ENCODE peak calls at places on chromosome 12, in four cellular contexts. One of them, this sample, is unnamed. For H3K4me1, the result is how much of the 10 kb centered on the place peaks cover.

GRCh38 chr12:62618948-62619347 is 152.3 kb downstream of the MON2 start:
- DNase-seq in K562: no peak
- DNase-seq in HepG2: no peak
- DNase-seq in SK-N-SH: no peak
- DNase-seq in this sample: no peak

GRCh38 chr12:86233126-86233525 is 23.1 kb downstream of the MGAT4C start:
- DNase-seq in SK-N-SH: no peak
- DNase-seq in K562: no peak
- DNase-seq in HepG2: no peak
- DNase-seq in this sample: peak

GRCh38 chr12:83996671-83997070 is 915.9 kb downstream of the SLC6A15 start:
- DNase-seq in K562: no peak
- DNase-seq in HepG2: no peak
- DNase-seq in SK-N-SH: no peak
- DNase-seq in this sample: no peak

GRCh38 chr12:28583771-28584261 is 393.6 kb downstream of the CCDC91 start:
- DNase-seq in K562: no peak
- DNase-seq in SK-N-SH: no peak
- DNase-seq in HepG2: no peak
- DNase-seq in this sample: no peak

GRCh38 chr12:2372178-2372577 is 319.4 kb downstream of the CACNA1C start:
- DNase-seq in SK-N-SH: no peak
- DNase-seq in K562: no peak
- DNase-seq in HepG2: no peak
- DNase-seq in this sample: no peak

GRCh38 chr12:14157129-14157747 is 175.8 kb upstream of the GRIN2B start:
- DNase-seq in SK-N-SH: no peak
- DNase-seq in K562: no peak
- DNase-seq in HepG2: no peak
- DNase-seq in this sample: no peak

GRCh38 chr12:105930612-105931011 is 208.1 kb downstream of the NUAK1 start:
- DNase-seq in K562: no peak
- DNase-seq in HepG2: no peak
- DNase-seq in SK-N-SH: no peak
- DNase-seq in this sample: no peak

GRCh38 chr12:3171195-3171591 is 94.0 kb downstream of the TSPAN9 start:
- DNase-seq in K562: no peak
- DNase-seq in HepG2: peak
- DNase-seq in SK-N-SH: no peak
- DNase-seq in this sample: no peak

GRCh38 chr12:124524231-124524925 is 43.0 kb downstream of the NCOR2 start:
- DNase-seq in K562: no peak
- DNase-seq in HepG2: no peak
- DNase-seq in SK-N-SH: no peak
- DNase-seq in this sample: no peak

GRCh38 chr12:50397122-50397650 is 777 bp upstream of the FAM186A start:
- DNase-seq in K562: no peak
- DNase-seq in SK-N-SH: no peak
- DNase-seq in HepG2: no peak
- DNase-seq in this sample: no peak

GRCh38 chr12:76810690-76811434 is 46.9 kb downstream of the ZDHHC17 start:
- DNase-seq in K562: no peak
- DNase-seq in SK-N-SH: no peak
- DNase-seq in HepG2: no peak
- DNase-seq in this sample: no peak

GRCh38 chr12:119179335-119180021 is 747 bp downstream of the HSPB8 start:
- DNase-seq in K562: peak
- DNase-seq in HepG2: peak
- DNase-seq in SK-N-SH: no peak
- DNase-seq in this sample: peak

GRCh38 chr12:112005419-112006395 is 7.3 kb downstream of the TMEM116 start:
- DNase-seq in SK-N-SH: no peak
- DNase-seq in K562: peak
- DNase-seq in HepG2: no peak
- DNase-seq in this sample: peak

GRCh38 chr12:110934093-110934852 is 13.9 kb upstream of the MYL2 start:
- DNase-seq in SK-N-SH: no peak
- DNase-seq in K562: no peak
- DNase-seq in HepG2: peak
- DNase-seq in this sample: peak

GRCh38 chr12:93460882-93461281 is 6.4 kb upstream of the MRPL42 start:
- DNase-seq in K562: no peak
- DNase-seq in SK-N-SH: no peak
- DNase-seq in HepG2: no peak
- DNase-seq in this sample: no peak

GRCh38 chr12:55736780-55737580 is 5.9 kb upstream of the GDF11 start:
- DNase-seq in K562: peak
- DNase-seq in SK-N-SH: peak
- DNase-seq in HepG2: peak
- DNase-seq in this sample: peak

GRCh38 chr12:1553987-1554982 is 40.1 kb downstream of the FBXL14 start:
- DNase-seq in HepG2: no peak
- DNase-seq in K562: no peak
- DNase-seq in SK-N-SH: no peak
- DNase-seq in this sample: no peak

GRCh38 chr12:88781909-88782308 is 201.6 kb upstream of the KITLG start:
- DNase-seq in SK-N-SH: no peak
- DNase-seq in HepG2: no peak
- DNase-seq in K562: no peak
- DNase-seq in this sample: no peak

GRCh38 chr12:34388636-34389377 is 366.5 kb downstream of the ALG10 start:
- DNase-seq in SK-N-SH: no peak
- DNase-seq in HepG2: no peak
- DNase-seq in K562: no peak
- DNase-seq in this sample: no peak

GRCh38 chr12:118866346-118866745 is 115.0 kb upstream of the SRRM4 start:
- DNase-seq in HepG2: no peak
- DNase-seq in SK-N-SH: no peak
- DNase-seq in K562: no peak
- DNase-seq in this sample: no peak

GRCh38 chr12:8628731-8629130 is 16.1 kb upstream of the AICDA start:
- DNase-seq in SK-N-SH: no peak
- DNase-seq in HepG2: no peak
- DNase-seq in K562: no peak
- DNase-seq in this sample: no peak

GRCh38 chr12:110940296-110940695 is 19.9 kb upstream of the MYL2 start:
- DNase-seq in HepG2: no peak
- DNase-seq in K562: no peak
- DNase-seq in SK-N-SH: no peak
- DNase-seq in this sample: no peak

GRCh38 chr12:127060310-127060847 is 1206.6 kb upstream of the TMEM132C start:
- DNase-seq in K562: peak
- DNase-seq in SK-N-SH: no peak
- DNase-seq in HepG2: no peak
- DNase-seq in this sample: peak

GRCh38 chr12:20257311-20257710 is 111.0 kb upstream of the PDE3A start:
- DNase-seq in HepG2: no peak
- DNase-seq in K562: no peak
- DNase-seq in SK-N-SH: no peak
- DNase-seq in this sample: no peak

GRCh38 chr12:67766370-67766769 is 117.8 kb downstream of the DYRK2 start:
- DNase-seq in SK-N-SH: no peak
- DNase-seq in K562: no peak
- DNase-seq in HepG2: no peak
- DNase-seq in this sample: no peak

GRCh38 chr12:31029466-31029865 is 44.2 kb upstream of the DDX11 start:
- DNase-seq in HepG2: no peak
- DNase-seq in K562: no peak
- DNase-seq in SK-N-SH: no peak
- DNase-seq in this sample: no peak

GRCh38 chr12:132305560-132305966 is 23.8 kb downstream of the GALNT9 start:
- DNase-seq in SK-N-SH: no peak
- DNase-seq in HepG2: no peak
- DNase-seq in K562: no peak
- DNase-seq in this sample: no peak

GRCh38 chr12:30695327-30696102 is at the start of gene IPO8:
- DNase-seq in SK-N-SH: peak
- DNase-seq in K562: peak
- DNase-seq in HepG2: peak
- DNase-seq in this sample: peak

GRCh38 chr12:49568442-49568776 is 467 bp upstream of the MCRS1 start:
- DNase-seq in SK-N-SH: no peak
- DNase-seq in HepG2: no peak
- DNase-seq in K562: peak
- DNase-seq in this sample: no peak

GRCh38 chr12:94571556-94571955 is 78.8 kb downstream of the TMCC3 start:
- DNase-seq in SK-N-SH: no peak
- DNase-seq in K562: no peak
- DNase-seq in HepG2: peak
- DNase-seq in this sample: peak

GRCh38 chr12:121812921-121813896 is 9.4 kb downstream of the SETD1B start:
- DNase-seq in HepG2: no peak
- DNase-seq in K562: peak
- DNase-seq in SK-N-SH: no peak
- DNase-seq in this sample: no peak
- TF ChIP-seq ELF1 in HepG2: no peak
- TF ChIP-seq ELF1 in K562: no peak
- TF ChIP-seq ELF1 in SK-N-SH: no peak
- TF ChIP-seq ELF1 in this sample: no peak

GRCh38 chr12:104215638-104216297 is at the start of gene TXNRD1:
- DNase-seq in K562: peak
- DNase-seq in HepG2: peak
- DNase-seq in SK-N-SH: no peak
- DNase-seq in this sample: peak
- H3K4me1 ChIP-seq in K562: under half
- H3K4me1 ChIP-seq in HepG2: under half
- H3K4me1 ChIP-seq in SK-N-SH: under half
- H3K4me1 ChIP-seq in this sample: half or more

DNA sequence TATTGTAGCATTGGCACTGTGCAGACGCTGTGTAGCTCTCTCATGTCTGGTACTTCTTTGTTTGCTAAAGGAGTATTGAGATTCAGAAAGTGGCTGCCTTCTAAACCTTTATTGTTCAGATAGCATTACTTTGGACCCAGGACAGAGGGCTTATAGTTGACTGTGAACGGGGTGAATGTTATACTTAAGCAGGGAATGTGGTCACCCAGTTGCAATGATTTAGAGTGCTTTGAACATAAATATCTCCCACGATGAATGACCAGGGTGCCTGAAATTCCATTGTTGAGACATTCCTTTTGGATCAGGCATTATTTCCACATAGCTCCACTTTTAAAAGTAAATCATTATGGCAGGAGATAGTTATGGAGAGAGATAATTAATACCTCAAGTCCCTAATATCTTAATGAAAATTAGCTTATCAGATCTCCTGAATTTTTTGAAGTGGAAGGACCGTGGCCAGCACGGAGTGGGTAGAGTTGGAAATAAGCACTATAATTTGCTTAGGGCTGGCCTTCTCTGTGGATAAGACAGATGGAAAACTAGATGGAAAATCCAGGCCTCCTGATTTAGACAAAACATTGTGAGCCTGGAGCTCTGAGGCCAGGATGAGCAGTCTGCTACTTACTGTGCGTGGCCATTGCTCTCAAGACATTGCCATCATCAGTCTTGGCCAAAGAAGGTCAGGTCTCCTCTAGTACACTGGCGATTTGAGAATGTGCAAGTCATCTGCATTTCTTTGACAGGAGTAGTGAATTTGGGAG is 114.5 kb downstream of the ETV6 start:
- DNase-seq in HepG2: peak
- DNase-seq in K562: no peak
- DNase-seq in SK-N-SH: no peak
- DNase-seq in this sample: no peak
- TF ChIP-seq ELF1 in HepG2: no peak
- TF ChIP-seq ELF1 in K562: no peak
- TF ChIP-seq ELF1 in SK-N-SH: no peak
- TF ChIP-seq ELF1 in this sample: no peak

GRCh38 chr12:52042706-52043385 is 8.4 kb upstream of the NR4A1 start:
- DNase-seq in SK-N-SH: no peak
- DNase-seq in HepG2: no peak
- DNase-seq in K562: no peak
- DNase-seq in this sample: no peak

GRCh38 chr12:52041032-52041431 is 10.2 kb upstream of the NR4A1 start:
- DNase-seq in K562: no peak
- DNase-seq in SK-N-SH: no peak
- DNase-seq in HepG2: no peak
- DNase-seq in this sample: no peak

GRCh38 chr12:52043386-52044212 is 7.6 kb upstream of the NR4A1 start:
- DNase-seq in K562: no peak
- DNase-seq in HepG2: peak
- DNase-seq in SK-N-SH: no peak
- DNase-seq in this sample: no peak

GRCh38 chr12:52044284-52044983 is 6.8 kb upstream of the NR4A1 start:
- DNase-seq in SK-N-SH: no peak
- DNase-seq in K562: no peak
- DNase-seq in HepG2: no peak
- DNase-seq in this sample: no peak

DNA sequence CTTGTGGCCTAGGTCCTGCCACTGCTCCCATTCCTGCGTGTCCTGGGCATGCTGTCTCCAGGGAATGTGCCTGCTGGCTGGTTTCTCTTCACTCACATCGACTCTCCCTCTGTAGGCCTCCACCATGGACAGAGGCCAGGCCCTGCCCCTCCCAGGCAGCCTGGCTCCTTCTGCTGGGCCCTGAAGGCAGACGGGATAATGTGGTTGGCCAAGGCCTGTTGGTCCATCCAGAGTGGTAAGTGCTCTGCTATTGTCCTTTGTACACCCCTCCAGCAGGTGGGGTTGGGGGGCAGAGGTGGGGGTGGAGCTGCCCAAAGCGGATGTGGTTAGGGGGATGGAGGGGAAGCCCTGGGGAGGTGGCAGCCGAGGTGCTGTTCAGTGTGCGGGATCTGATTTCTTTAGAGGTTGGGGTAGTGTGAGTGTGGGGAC is 9.5 kb upstream of the NR4A1 start:
- DNase-seq in HepG2: no peak
- DNase-seq in SK-N-SH: no peak
- DNase-seq in K562: peak
- DNase-seq in this sample: no peak
- H3K4me1 ChIP-seq in HepG2: half or more
- H3K4me1 ChIP-seq in SK-N-SH: under half
- H3K4me1 ChIP-seq in K562: under half
- H3K4me1 ChIP-seq in this sample: under half

DNA sequence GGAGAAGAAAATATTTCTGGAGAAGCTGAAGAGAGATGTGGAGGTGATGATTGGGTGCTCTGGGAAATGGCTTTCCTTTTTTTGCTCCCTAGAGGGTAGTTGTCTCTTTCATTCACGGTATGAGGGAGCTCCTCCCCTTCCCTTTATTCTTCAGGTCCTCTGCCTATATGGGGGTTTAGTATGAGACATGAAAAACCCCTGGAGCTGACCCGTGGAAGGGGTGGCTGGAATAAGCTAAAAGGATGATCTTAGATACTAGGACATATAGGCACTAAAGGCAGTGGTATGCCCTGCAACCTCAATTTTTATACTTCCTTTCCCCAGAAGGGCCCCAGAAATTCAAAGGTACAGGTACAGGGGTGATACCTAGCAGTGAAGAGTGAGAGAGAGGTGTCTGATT is 4.2 kb upstream of the DTX3 start:
- DNase-seq in SK-N-SH: no peak
- DNase-seq in K562: no peak
- DNase-seq in HepG2: no peak
- DNase-seq in this sample: no peak
- TF ChIP-seq ELF1 in SK-N-SH: no peak
- TF ChIP-seq ELF1 in K562: no peak
- TF ChIP-seq ELF1 in HepG2: no peak
- TF ChIP-seq ELF1 in this sample: no peak

This sample was measured in HCT116.